ENCODE peak calls at places on chromosomes 11 and 22, in five cellular contexts. I, E, N, M and D are unnamed samples.

GRCh38 chr11:121369366-121369765 is 76.8 kb downstream of the SC5D start:
- DNase-seq in N (no peak), I (no peak), E (no peak), M (no peak), D (no peak)

GRCh38 chr11:58782066-58782465 is 50.3 kb upstream of the GLYAT start:
- DNase-seq in I (no peak), N (no peak), E (no peak), M (no peak), D (no peak)

GRCh38 chr11:106495046-106495445 is 417.6 kb downstream of the AASDHPPT start:
- DNase-seq in E (no peak), M (no peak), I (no peak), N (no peak), D (no peak)

GRCh38 chr11:65366340-65366773 is 11.8 kb downstream of the TIGD3 start:
- DNase-seq in M (peak), E (peak), I (peak), N (peak), D (no peak)

GRCh38 chr22:23119492-23120414 is 22.0 kb downstream of the RSPH14 start:
- DNase-seq in M (no peak), E (peak), I (peak), N (no peak), D (no peak)

GRCh38 chr11:63837719-63838118 is 1.2 kb upstream of the MARK2 start:
- DNase-seq in N (no peak), E (no peak), M (no peak), I (no peak), D (no peak)

GRCh38 chr11:12496181-12497025 is 119.0 kb downstream of the PARVA start:
- DNase-seq in N (no peak), M (no peak), E (no peak), I (no peak), D (no peak)

GRCh38 chr22:42437488-42438292 is 5.5 kb upstream of the NFAM1 start:
- DNase-seq in N (peak), E (peak), I (peak), M (peak), D (peak)

GRCh38 chr11:16543642-16544041 is 187.3 kb upstream of the SOX6 start:
- DNase-seq in E (no peak), N (no peak), I (no peak), M (no peak), D (no peak)